ENCODE peak calls at places on chromosomes 12 and 14, in ten cellular contexts. N, O, H, J, P, I, W, K, Z and X are unnamed samples.
A peak's percentile ranks its signal among the peaks of the same experiment; 100 is the strongest.

GRCh38 chr12:121116318-121117225 is 16.1 kb upstream of the P2RX7 start:
- DNase-seq in P (no peak), I (no peak), N (no peak), O (no peak), J (no peak), W (no peak), Z (no peak), H (no peak), K (no peak), X (no peak)

GRCh38 chr14:52701223-52701622 is 5.8 kb upstream of the PSMC6 start:
- DNase-seq in K (no peak), Z (no peak), I (no peak), N (no peak), H (no peak), O (no peak), P (no peak), J (peak; percentile 12), W (no peak), X (no peak)

GRCh38 chr14:95664546-95664945 is 21.7 kb upstream of the TCL1B start:
- DNase-seq in N (no peak), K (no peak), W (no peak), Z (no peak), J (no peak), O (no peak), H (no peak), I (no peak), P (peak; percentile 98), X (no peak)

GRCh38 chr12:14664434-14665023 is 31.9 kb downstream of the GUCY2C start:
- DNase-seq in N (no peak), J (peak; percentile 62), I (peak; percentile 11), Z (no peak), W (no peak), H (peak; percentile 37), O (peak; percentile 37), P (peak; percentile 77), K (peak; percentile 71), X (no peak)

GRCh38 chr14:68892961-68893360 is 86.1 kb downstream of the ACTN1 start:
- DNase-seq in O (no peak), J (no peak), Z (no peak), P (no peak), I (no peak), K (no peak), W (no peak), H (no peak), N (no peak), X (no peak)

GRCh38 chr12:92945659-92946220 is 16.6 kb upstream of the EEA1 start:
- DNase-seq in J (no peak), N (no peak), H (no peak), I (no peak), Z (no peak), O (no peak), K (no peak), W (no peak), P (no peak), X (no peak)

GRCh38 chr14:103084021-103084919 is at the start of gene LBHD2:
- DNase-seq in K (peak; percentile 54), W (no peak), I (no peak), P (no peak), O (no peak), J (no peak), Z (no peak), N (peak; percentile 45), H (no peak), X (peak; percentile 20)

GRCh38 chr14:34700622-34701130 is 13.7 kb downstream of the CFL2 start:
- DNase-seq in P (no peak), I (no peak), N (no peak), K (no peak), W (no peak), J (no peak), O (no peak), Z (no peak), H (no peak), X (no peak)

GRCh38 chr14:91453744-91454143 is 36.1 kb upstream of the CCDC88C start:
- DNase-seq in N (no peak), W (no peak), J (no peak), K (no peak), Z (no peak), I (no peak), O (no peak), H (no peak), P (no peak), X (no peak)

GRCh38 chr12:70252832-70253231 is 9.6 kb downstream of the CNOT2 start:
- DNase-seq in O (no peak), Z (no peak), K (no peak), I (no peak), J (no peak), N (no peak), W (no peak), P (no peak), H (no peak), X (no peak)

GRCh38 chr12:70251226-70251625 is 8.0 kb downstream of the CNOT2 start:
- DNase-seq in W (no peak), O (no peak), N (no peak), I (no peak), H (no peak), J (no peak), Z (no peak), K (peak; percentile 42), P (no peak), X (no peak)

GRCh38 chr12:70248916-70249315 is 5.7 kb downstream of the CNOT2 start:
- DNase-seq in Z (no peak), W (no peak), P (no peak), N (no peak), I (no peak), J (peak; percentile 45), H (no peak), O (no peak), K (no peak), X (no peak)

GRCh38 chr12:70247653-70248199 is 4.5 kb downstream of the CNOT2 start:
- DNase-seq in K (no peak), Z (no peak), O (no peak), N (no peak), I (no peak), H (no peak), W (no peak), P (no peak), J (peak; percentile 19), X (no peak)

DNA sequence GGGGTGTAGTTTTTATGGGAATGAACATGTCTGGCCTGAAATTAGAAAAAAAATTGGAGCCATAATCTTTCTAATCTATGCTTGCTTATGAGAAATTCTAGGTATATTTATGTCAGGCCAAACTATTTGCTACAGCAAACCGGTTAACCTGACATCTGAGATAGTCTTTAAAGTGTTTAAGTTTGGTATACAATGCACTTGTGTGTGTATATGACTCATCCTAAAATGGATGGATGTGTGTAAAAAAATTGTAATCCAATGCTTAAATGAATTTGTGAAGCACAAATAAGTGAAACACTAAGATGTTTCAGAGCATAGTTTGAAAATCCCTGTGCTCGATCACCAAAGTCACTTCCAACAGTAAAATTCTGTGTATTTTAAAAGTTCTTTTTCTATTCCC is 6.7 kb downstream of the CNOT2 start:
- DNase-seq in I (no peak), K (no peak), Z (no peak), J (no peak), P (no peak), H (no peak), N (no peak), W (no peak), O (no peak), X (no peak)
- TF ChIP-seq CTCF in I (no peak), K (no peak), Z (no peak), J (no peak), P (no peak), H (no peak), N (no peak), W (no peak), O (no peak), X (no peak)

DNA sequence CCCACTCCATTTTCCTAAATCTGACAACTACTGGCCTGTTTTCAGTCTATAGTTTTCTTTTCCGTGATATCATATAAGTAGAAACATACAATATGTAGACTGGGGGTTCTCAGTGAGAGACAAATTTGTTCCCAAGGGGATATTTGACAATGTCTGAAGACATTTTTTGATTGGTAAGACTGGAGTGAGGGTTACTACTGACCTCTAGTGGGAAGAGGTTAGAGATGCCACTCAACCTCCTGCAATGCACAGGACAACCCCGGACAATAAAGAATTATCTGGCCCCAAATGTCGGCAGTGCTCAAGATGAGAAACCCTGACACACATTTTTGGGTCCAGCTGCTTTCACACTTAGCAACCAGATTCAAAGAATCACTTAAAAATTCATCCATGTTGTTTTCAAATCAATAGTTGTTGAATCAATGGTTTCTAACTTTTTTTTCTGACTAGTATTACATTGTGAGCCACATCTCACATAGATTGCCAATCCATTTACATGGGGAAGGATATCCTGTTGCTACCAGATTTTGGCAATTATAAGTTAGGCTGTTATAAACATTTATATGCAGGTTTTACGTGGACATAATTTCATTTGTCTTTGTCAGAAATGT is 307.1 kb downstream of the RPL10L start:
- DNase-seq in H (peak; percentile 4), K (peak; percentile 75), J (peak; percentile 35), O (peak; percentile 1), I (no peak), N (no peak), W (no peak), Z (no peak), P (peak; percentile 34), X (no peak)
- TF ChIP-seq CTCF in H (peak; percentile 45), K (peak; percentile 79), J (peak; percentile 65), O (peak; percentile 74), I (no peak), N (peak; percentile 50), W (peak; percentile 9), Z (peak; percentile 23), P (peak; percentile 81), X (no peak)

DNA sequence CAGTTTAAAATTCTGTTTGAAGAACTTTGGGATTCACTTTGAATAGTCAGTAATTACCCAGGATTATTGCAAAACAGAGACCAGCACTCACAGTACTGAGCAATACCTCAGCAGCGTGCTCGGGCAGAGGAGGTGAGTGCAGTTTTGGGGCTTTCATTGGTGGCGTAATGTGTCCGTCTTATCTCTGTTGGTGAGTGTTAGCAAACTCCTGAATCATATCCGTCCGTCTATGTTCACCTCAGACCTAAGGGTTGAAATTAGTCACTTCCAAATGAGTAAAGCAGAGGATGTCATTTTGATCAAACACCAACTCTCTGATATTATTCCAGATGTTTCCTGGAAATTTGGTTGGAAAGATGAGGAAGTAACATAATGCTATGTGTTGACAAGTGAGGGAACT is 82.8 kb downstream of the BORCS5 start:
- DNase-seq in P (no peak), W (no peak), I (peak; percentile 23), H (peak; percentile 63), N (no peak), O (no peak), J (peak; percentile 95), Z (no peak), K (no peak), X (no peak)
- TF ChIP-seq CTCF in P (no peak), W (no peak), I (no peak), H (no peak), N (no peak), O (no peak), J (no peak), Z (no peak), K (no peak), X (no peak)

GRCh38 chr14:67883717-67884116 is 64.1 kb downstream of the RAD51B start:
- DNase-seq in P (peak; percentile 15), I (no peak), H (no peak), N (no peak), K (no peak), O (no peak), J (peak; percentile 41), W (no peak), Z (no peak), X (no peak)
- TF ChIP-seq CTCF in P (peak; percentile 73), I (no peak), H (no peak), N (peak; percentile 24), K (no peak), O (peak; percentile 64), J (peak; percentile 26), W (peak; percentile 17), Z (peak; percentile 47), X (peak; percentile 40)